ENCODE peak calls at places on chromosomes 13 and 19, in ten cellular contexts. G is AG04450; J is heart left ventricle; D is brain microvascular endothelial cell; P is H7; B is CD8-positive, alpha-beta T cell; S is GM12865; Z is transverse colon; V is heart right ventricle; Y is cardiac muscle cell. O is an unnamed sample.

GRCh38 chr19:39265321-39265916 is 2.8 kb upstream of the IFNL2 start:
- DNase-seq in G (no peak), J (no peak), D (no peak), P (peak), B (no peak), S (no peak), Z (no peak), V (no peak), Y (no peak), O (no peak)

GRCh38 chr19:38978315-38978689 is 2.8 kb upstream of the FBXO17 start:
- DNase-seq in G (no peak), J (no peak), D (no peak), P (no peak), B (no peak), S (no peak), Z (no peak), V (no peak), Y (no peak), O (no peak)

GRCh38 chr13:20487927-20488326 is 37.7 kb downstream of the CRYL1 start:
- DNase-seq in G (no peak), J (no peak), D (no peak), P (no peak), B (no peak), S (no peak), Z (no peak), V (no peak), Y (no peak), O (peak)

GRCh38 chr19:18710186-18710585 is 26.7 kb downstream of the CRTC1 start:
- DNase-seq in G (no peak), J (no peak), D (no peak), P (peak), B (no peak), S (no peak), Z (no peak), V (no peak), Y (no peak), O (no peak)

GRCh38 chr13:106407338-106407737 is 128.1 kb downstream of the EFNB2 start:
- DNase-seq in G (no peak), J (no peak), D (no peak), P (no peak), B (no peak), S (peak), Z (no peak), V (no peak), Y (no peak), O (no peak)

GRCh38 chr13:31056650-31057275 is 104.9 kb downstream of the HSPH1 start:
- DNase-seq in G (no peak), J (no peak), D (no peak), P (no peak), B (no peak), S (no peak), Z (no peak), V (no peak), Y (peak), O (peak)

GRCh38 chr19:2491130-2491801 is 15.3 kb downstream of the GADD45B start:
- DNase-seq in G (no peak), J (no peak), D (peak), P (peak), B (no peak), S (peak), Z (peak), V (no peak), Y (peak), O (no peak)

GRCh38 chr13:72284791-72285190 is 417.8 kb upstream of the DACH1 start:
- DNase-seq in G (no peak), J (no peak), D (no peak), P (no peak), B (no peak), S (no peak), Z (no peak), V (no peak), Y (no peak), O (no peak)

GRCh38 chr19:48969276-48970138 is 4.4 kb downstream of the FTL start:
- DNase-seq in G (no peak), J (no peak), D (no peak), P (peak), B (no peak), S (peak), Z (no peak), V (no peak), Y (no peak), O (peak)

DNA sequence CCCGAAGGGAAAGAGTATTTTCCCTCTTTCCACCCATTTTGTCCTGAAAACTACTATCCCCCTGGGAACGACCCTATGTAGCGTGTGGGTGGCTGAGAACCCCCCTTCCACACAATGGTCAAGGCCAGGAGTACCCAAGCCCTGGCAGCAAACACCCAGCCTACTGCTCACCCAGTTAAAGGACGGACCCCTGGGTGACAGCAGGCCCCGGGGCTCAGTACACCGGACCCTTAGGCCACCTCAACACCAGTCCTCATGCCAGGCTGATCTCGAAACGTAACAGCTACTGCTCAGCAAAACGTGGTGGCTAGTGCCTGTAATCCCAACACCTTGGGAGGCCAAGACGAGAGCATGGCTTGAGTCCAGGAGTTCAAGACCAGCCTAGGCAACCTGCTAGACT is 1.4 kb downstream of the ANKRD27 start:
- DNase-seq in G (no peak), J (no peak), D (no peak), P (no peak), B (no peak), S (no peak), Z (no peak), V (no peak), Y (no peak), O (no peak)
- H3K4me3 ChIP-seq in G (peak), J (no peak), D (no peak), P (no peak), B (no peak), S (peak), Z (no peak), V (peak), Y (no peak), O (no peak)

GRCh38 chr13:28530729-28531194 is 35.8 kb upstream of the FLT1 start:
- DNase-seq in G (no peak), J (no peak), D (no peak), P (no peak), B (no peak), S (no peak), Z (no peak), V (no peak), Y (peak), O (no peak)

GRCh38 chr13:28529836-28530235 is 34.9 kb upstream of the FLT1 start:
- DNase-seq in G (no peak), J (no peak), D (no peak), P (peak), B (no peak), S (no peak), Z (no peak), V (no peak), Y (no peak), O (no peak)

GRCh38 chr13:28532226-28533048 is 37.5 kb upstream of the FLT1 start:
- DNase-seq in G (no peak), J (peak), D (no peak), P (peak), B (no peak), S (no peak), Z (no peak), V (peak), Y (peak), O (no peak)

GRCh38 chr13:28531956-28532225 is 37.0 kb upstream of the FLT1 start:
- DNase-seq in G (no peak), J (no peak), D (no peak), P (peak), B (no peak), S (no peak), Z (no peak), V (no peak), Y (no peak), O (no peak)

GRCh38 chr13:28531195-28531955 is 36.4 kb upstream of the FLT1 start:
- DNase-seq in G (no peak), J (peak), D (peak), P (peak), B (no peak), S (no peak), Z (peak), V (peak), Y (peak), O (no peak)
- H3K4me3 ChIP-seq in G (peak), J (peak), D (peak), P (peak), B (no peak), S (no peak), Z (no peak), V (peak), Y (peak), O (no peak)

GRCh38 chr19:11195169-11195568 is 2.2 kb downstream of the KANK2 start:
- DNase-seq in G (no peak), J (peak), D (no peak), P (no peak), B (no peak), S (peak), Z (no peak), V (peak), Y (no peak), O (no peak)

GRCh38 chr19:11191934-11192333 is 5.4 kb downstream of the KANK2 start:
- DNase-seq in G (no peak), J (no peak), D (no peak), P (no peak), B (no peak), S (peak), Z (no peak), V (no peak), Y (no peak), O (no peak)

GRCh38 chr19:11194173-11194572 is 3.2 kb downstream of the KANK2 start:
- DNase-seq in G (no peak), J (no peak), D (no peak), P (no peak), B (no peak), S (no peak), Z (no peak), V (no peak), Y (no peak), O (no peak)

GRCh38 chr19:11194657-11195056 is 2.7 kb downstream of the KANK2 start:
- DNase-seq in G (no peak), J (no peak), D (no peak), P (no peak), B (no peak), S (no peak), Z (no peak), V (peak), Y (peak), O (no peak)

GRCh38 chr19:11192957-11193939 is 4.1 kb downstream of the KANK2 start:
- DNase-seq in G (no peak), J (no peak), D (no peak), P (no peak), B (no peak), S (no peak), Z (no peak), V (no peak), Y (no peak), O (no peak)
- H3K4me3 ChIP-seq in G (no peak), J (no peak), D (no peak), P (no peak), B (no peak), S (no peak), Z (no peak), V (no peak), Y (no peak), O (no peak)

DNA sequence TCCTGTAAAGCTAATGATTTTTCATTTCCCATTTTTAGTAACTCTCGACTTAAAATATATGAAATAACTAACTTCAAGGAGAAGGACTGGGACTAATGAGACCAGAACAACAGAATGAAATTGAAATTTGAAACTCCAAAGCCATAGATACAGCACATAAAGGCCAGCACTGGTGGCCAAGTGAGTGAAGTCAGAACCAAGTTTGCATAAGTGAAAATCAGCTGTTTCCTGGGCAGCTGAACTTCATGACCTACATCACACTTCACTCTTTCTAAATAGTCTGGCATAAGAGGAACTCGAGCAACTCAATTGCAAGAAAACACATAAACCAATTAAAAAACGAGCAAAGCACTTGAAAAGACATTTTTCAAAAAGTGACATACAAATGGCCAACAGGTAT is 84.5 kb downstream of the DCLK1 start:
- DNase-seq in G (no peak), J (no peak), D (no peak), P (no peak), B (no peak), S (peak), Z (no peak), V (no peak), Y (no peak), O (no peak)
- H3K4me3 ChIP-seq in G (no peak), J (no peak), D (no peak), P (no peak), B (no peak), S (no peak), Z (no peak), V (no peak), Y (no peak), O (no peak)

GRCh38 chr13:62682788-62683187 is 1267.1 kb upstream of the PCDH20 start:
- DNase-seq in G (no peak), J (no peak), D (no peak), P (no peak), B (no peak), S (no peak), Z (no peak), V (no peak), Y (no peak), O (no peak)

GRCh38 chr13:62678039-62678438 is 1262.4 kb upstream of the PCDH20 start:
- DNase-seq in G (no peak), J (no peak), D (no peak), P (no peak), B (no peak), S (peak), Z (no peak), V (no peak), Y (no peak), O (no peak)
- H3K4me3 ChIP-seq in G (no peak), J (no peak), D (no peak), P (no peak), B (no peak), S (peak), Z (no peak), V (no peak), Y (no peak), O (no peak)

DNA sequence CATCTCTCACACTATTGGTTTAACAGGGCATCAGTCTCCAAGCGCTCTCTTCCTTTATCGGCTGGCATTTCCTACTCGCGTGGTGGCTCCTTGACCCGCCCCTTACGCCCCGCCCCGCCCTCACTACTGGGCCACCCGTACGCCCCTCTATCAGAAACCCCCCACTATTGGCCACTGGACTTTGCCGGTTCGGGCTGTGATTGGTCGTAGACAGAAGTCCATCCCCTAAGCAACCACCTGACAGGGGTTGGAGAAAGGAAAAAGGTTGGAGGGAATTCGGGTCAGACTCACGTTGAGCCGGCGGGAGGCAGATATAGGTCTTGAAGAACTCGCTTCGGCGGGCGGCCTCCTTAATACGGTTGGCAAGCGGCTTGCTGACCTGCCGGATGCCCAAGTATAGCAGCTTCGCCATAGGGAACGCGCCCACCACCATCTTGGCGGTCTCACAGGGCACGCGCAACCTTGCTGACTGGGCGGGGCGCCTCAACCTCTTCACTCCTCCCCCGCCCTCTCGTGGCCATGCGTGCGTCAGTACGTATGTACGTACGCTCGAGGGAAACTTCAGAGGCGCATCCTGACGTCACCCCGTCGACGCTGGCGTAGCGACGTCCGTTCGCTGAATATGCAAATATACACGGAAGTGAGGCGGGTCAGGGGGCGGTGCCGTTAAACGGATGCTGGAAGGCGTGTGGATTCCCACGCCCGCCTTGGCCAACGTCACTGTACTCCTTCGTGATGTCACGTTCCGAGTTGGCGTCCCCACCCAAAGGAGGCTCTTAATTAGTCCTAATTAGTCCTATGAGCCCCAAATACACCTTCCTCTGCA is at the start of gene OPA3:
- DNase-seq in G (peak), J (peak), D (peak), P (peak), B (peak), S (peak), Z (peak), V (peak), Y (peak), O (peak)
- H3K4me3 ChIP-seq in G (peak), J (peak), D (peak), P (peak), B (peak), S (peak), Z (peak), V (peak), Y (peak), O (peak)

DNA sequence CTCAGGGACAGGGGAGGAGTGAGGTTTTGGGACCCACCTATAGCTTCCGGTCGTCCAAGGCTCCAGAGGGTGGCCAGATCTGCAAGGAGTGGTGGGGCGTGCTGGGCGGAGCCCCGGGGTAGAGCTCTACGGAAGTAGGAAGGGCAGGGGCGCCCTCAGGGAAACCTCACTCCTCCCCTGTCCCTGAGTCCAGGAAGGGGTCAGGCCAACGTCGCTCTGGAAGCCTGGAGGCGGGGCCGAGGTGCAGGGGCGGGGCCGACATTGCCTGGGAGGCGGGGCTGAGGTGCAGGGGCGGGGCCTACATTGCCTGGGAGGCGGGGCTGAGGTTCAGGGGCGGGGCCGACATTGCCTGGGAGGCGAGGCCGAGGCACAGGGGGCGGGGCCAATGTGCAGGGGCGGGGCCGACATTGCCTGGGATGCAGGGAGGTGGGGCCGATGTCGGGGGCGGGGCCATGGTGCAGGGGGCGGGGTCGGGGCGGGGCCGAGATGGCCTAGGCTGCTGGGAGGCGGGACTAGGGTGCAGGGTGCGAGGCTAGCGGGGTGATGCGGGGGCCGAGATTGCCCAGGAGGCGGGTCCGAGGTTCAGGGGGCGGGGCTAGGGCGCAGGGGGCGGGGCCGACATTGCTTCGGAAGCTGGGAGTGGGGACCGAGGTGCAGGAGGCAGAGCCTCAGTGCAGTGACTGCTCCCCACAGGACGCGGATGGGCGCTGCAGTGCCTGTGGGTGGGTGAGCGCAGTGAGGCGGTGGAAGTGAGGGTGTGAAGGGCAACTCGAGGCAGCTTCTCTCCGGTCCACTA is 4.9 kb upstream of the PALM start:
- DNase-seq in G (no peak), J (peak), D (peak), P (peak), B (peak), S (peak), Z (peak), V (peak), Y (peak), O (peak)
- H3K4me3 ChIP-seq in G (no peak), J (peak), D (no peak), P (peak), B (peak), S (no peak), Z (no peak), V (peak), Y (no peak), O (no peak)

GRCh38 chr13:41107104-41107571 is 25.5 kb downstream of the KBTBD6 start:
- DNase-seq in G (no peak), J (no peak), D (no peak), P (peak), B (no peak), S (no peak), Z (no peak), V (no peak), Y (no peak), O (no peak)
- H3K4me3 ChIP-seq in G (no peak), J (no peak), D (no peak), P (peak), B (no peak), S (no peak), Z (no peak), V (no peak), Y (no peak), O (no peak)

DNA sequence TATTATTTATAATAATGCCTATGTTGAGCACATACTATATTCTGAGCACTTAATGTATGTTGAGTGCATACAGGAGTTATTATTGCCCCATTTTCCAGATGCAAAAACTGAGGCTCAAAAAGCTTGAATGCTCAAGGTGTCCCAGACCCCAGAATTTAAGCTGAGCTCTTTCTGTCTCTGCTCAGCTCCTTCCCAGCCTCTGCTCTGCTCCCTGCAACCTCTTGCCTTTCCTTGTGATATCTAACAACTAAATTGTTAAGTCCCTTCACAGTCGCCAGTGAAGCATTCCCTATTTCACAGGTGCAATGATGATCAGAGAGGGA is 4.2 kb downstream of the NOTCH3 start:
- DNase-seq in G (no peak), J (no peak), D (no peak), P (peak), B (no peak), S (no peak), Z (no peak), V (no peak), Y (no peak), O (no peak)
- H3K4me3 ChIP-seq in G (no peak), J (peak), D (no peak), P (no peak), B (no peak), S (no peak), Z (no peak), V (peak), Y (no peak), O (no peak)